ENCODE peak calls at places on chromosomes 3 and 15, in six cellular contexts. S, N, X, L, M and D are unnamed samples.
A peak's percentile ranks its signal among the peaks of the same experiment; 100 is the strongest.

GRCh38 chr15:71044006-71044405 is 71.3 kb upstream of the THSD4 start:
- DNase-seq in L (peak; percentile 91), S (no peak), N (no peak), M (peak; percentile 33), X (peak; percentile 82), D (no peak)

GRCh38 chr3:24196526-24196925 is 251.4 kb downstream of the NR1D2 start:
- DNase-seq in X (no peak), S (no peak), N (no peak), M (peak; percentile 77), L (peak; percentile 69), D (no peak)

GRCh38 chr15:76330281-76330680 is 6.3 kb upstream of the ISL2 start:
- DNase-seq in L (peak; percentile 67), X (peak; percentile 46), S (no peak), M (no peak), N (no peak), D (no peak)

GRCh38 chr15:47987908-47988532 is 132.8 kb upstream of the SLC24A5 start:
- DNase-seq in M (no peak), N (no peak), X (peak; percentile 70), L (peak; percentile 73), S (no peak), D (no peak)

GRCh38 chr3:142417302-142417701 is 30.5 kb downstream of the XRN1 start:
- DNase-seq in N (no peak), L (no peak), S (no peak), X (no peak), M (no peak), D (no peak)

GRCh38 chr3:139318826-139319225 is 25.0 kb upstream of the MRPS22 start:
- DNase-seq in L (no peak), X (no peak), S (no peak), N (no peak), M (no peak), D (no peak)

GRCh38 chr15:46892621-46893160 is 824.6 kb upstream of the SEMA6D start:
- DNase-seq in N (no peak), S (no peak), L (no peak), M (no peak), X (no peak), D (no peak)

GRCh38 chr3:53159415-53160135 is 1.4 kb upstream of the PRKCD start:
- DNase-seq in S (no peak), L (no peak), X (no peak), M (no peak), N (no peak), D (no peak)

GRCh38 chr3:36957862-36958686 is 13.2 kb upstream of the TRANK1 start:
- DNase-seq in X (peak; percentile 93), S (no peak), M (no peak), N (no peak), L (peak; percentile 71), D (no peak)

GRCh38 chr3:86388848-86389247 is 602.1 kb downstream of the VGLL3 start:
- DNase-seq in N (no peak), L (no peak), M (no peak), S (no peak), X (no peak), D (no peak)
- TF ChIP-seq CTCF in N (no peak), L (no peak), M (no peak), S (no peak), X (no peak), D (no peak)

GRCh38 chr3:88640581-88640980 is 466.8 kb upstream of the EPHA3 start:
- DNase-seq in N (no peak), X (no peak), S (no peak), M (no peak), L (no peak), D (no peak)

DNA sequence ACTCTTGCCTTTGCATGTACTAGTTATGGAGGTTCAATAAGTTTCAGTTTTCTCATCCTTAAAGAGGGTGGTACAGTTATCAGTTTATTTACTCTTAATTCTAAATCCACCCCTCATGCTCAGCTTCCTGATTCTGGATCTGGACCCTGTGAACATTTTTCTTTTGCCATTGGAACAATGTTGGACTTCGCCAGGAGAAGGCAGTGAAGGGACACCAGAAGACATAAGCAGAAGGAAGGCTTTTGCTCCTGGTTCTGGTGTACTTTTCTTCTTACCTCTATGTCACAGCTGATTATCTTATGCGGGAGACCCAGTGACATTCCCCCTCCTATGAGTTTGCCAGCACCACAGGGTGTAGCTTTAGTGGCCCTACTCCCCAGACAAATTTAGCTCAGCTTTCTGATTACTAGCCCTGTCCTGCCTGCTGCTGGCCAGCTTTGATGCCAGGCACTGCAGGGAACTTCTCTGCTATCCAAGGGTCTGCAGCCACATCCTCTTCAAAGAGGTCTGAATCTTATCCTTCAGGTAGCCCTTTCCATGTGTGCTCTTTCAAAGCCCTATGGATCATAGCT is 466.3 kb upstream of the EPHA3 start:
- DNase-seq in M (no peak), X (no peak), N (no peak), L (no peak), S (no peak), D (no peak)
- TF ChIP-seq CTCF in M (no peak), X (no peak), N (no peak), L (no peak), S (no peak), D (no peak)

GRCh38 chr3:124653071-124653470 is 77.2 kb upstream of the UMPS start:
- DNase-seq in N (no peak), S (no peak), L (no peak), X (no peak), M (no peak), D (no peak)
- TF ChIP-seq CTCF in N (no peak), S (no peak), L (no peak), X (no peak), M (no peak), D (no peak)

GRCh38 chr3:25962255-25962654 is 172.4 kb downstream of the OXSM start:
- DNase-seq in S (no peak), N (no peak), L (no peak), X (no peak), M (no peak), D (no peak)
- TF ChIP-seq CTCF in S (no peak), N (no peak), L (no peak), X (no peak), M (no peak), D (no peak)

GRCh38 chr3:47288966-47289910 is 6.5 kb downstream of the KLHL18 start:
- DNase-seq in S (no peak), N (no peak), L (peak; percentile 20), X (no peak), M (no peak), D (no peak)

GRCh38 chr3:47283193-47283537 is 421 bp downstream of the KLHL18 start:
- DNase-seq in S (no peak), X (no peak), L (no peak), M (no peak), N (peak; percentile 10), D (no peak)

GRCh38 chr3:47280519-47280918 is 2.1 kb downstream of the KIF9 start:
- DNase-seq in M (no peak), N (no peak), S (no peak), L (no peak), X (no peak), D (no peak)

GRCh38 chr3:47282424-47283192 is at the start of the genes KIF9 and KLHL18:
- DNase-seq in N (peak; percentile 92), L (peak; percentile 91), M (peak; percentile 73), X (peak; percentile 93), S (peak; percentile 98), D (peak; percentile 93)

GRCh38 chr3:47283596-47284364 is 1.0 kb downstream of the KLHL18 start:
- DNase-seq in S (no peak), X (no peak), L (peak; percentile 21), M (no peak), N (no peak), D (peak; percentile 36)
- TF ChIP-seq CTCF in S (no peak), X (no peak), L (no peak), M (no peak), N (no peak), D (no peak)

GRCh38 chr15:35293353-35294130 is 208.4 kb upstream of the NANOGP8 start:
- DNase-seq in S (no peak), X (peak; percentile 71), L (peak; percentile 84), N (no peak), M (peak; percentile 27), D (no peak)
- TF ChIP-seq CTCF in S (no peak), X (peak; percentile 32), L (peak; percentile 45), N (no peak), M (peak; percentile 44), D (no peak)